ENCODE peak calls at places on chromosomes 11 and 22, in seven cellular contexts. One of them, this sample, is unnamed.

GRCh38 chr11:134531331-134532135 is 119.5 kb upstream of the B3GAT1 start:
- DNase-seq in GM10248: no peak
- DNase-seq in lower lobe of right lung: peak
- DNase-seq in fibroblast of mammary gland: no peak
- DNase-seq in colonic mucosa: peak
- DNase-seq in astrocyte of the cerebellum: no peak
- DNase-seq in HL-60: no peak
- DNase-seq in this sample: no peak

GRCh38 chr11:91489989-91490388 is 734.6 kb upstream of the FAT3 start:
- DNase-seq in GM10248: no peak
- DNase-seq in lower lobe of right lung: no peak
- DNase-seq in fibroblast of mammary gland: no peak
- DNase-seq in colonic mucosa: no peak
- DNase-seq in astrocyte of the cerebellum: no peak
- DNase-seq in HL-60: no peak
- DNase-seq in this sample: no peak

GRCh38 chr11:124415356-124415923 is 9.2 kb downstream of the OR8B4 start:
- DNase-seq in GM10248: peak
- DNase-seq in lower lobe of right lung: no peak
- DNase-seq in fibroblast of mammary gland: peak
- DNase-seq in colonic mucosa: no peak
- DNase-seq in astrocyte of the cerebellum: peak
- DNase-seq in HL-60: no peak
- DNase-seq in this sample: peak

GRCh38 chr11:123174196-123175183 is 20.6 kb downstream of the CLMP start:
- DNase-seq in GM10248: no peak
- DNase-seq in lower lobe of right lung: no peak
- DNase-seq in fibroblast of mammary gland: peak
- DNase-seq in colonic mucosa: peak
- DNase-seq in astrocyte of the cerebellum: peak
- DNase-seq in HL-60: peak
- DNase-seq in this sample: peak

GRCh38 chr11:114315749-114316368 is 19.7 kb downstream of the NNMT start:
- DNase-seq in GM10248: no peak
- DNase-seq in lower lobe of right lung: peak
- DNase-seq in fibroblast of mammary gland: peak
- DNase-seq in colonic mucosa: peak
- DNase-seq in astrocyte of the cerebellum: no peak
- DNase-seq in HL-60: no peak
- DNase-seq in this sample: peak

GRCh38 chr22:24894220-24894975 is 52.1 kb downstream of the LHFPL7 start:
- DNase-seq in GM10248: no peak
- DNase-seq in lower lobe of right lung: peak
- DNase-seq in fibroblast of mammary gland: peak
- DNase-seq in colonic mucosa: peak
- DNase-seq in astrocyte of the cerebellum: peak
- DNase-seq in HL-60: peak
- DNase-seq in this sample: peak

GRCh38 chr11:127890026-127890611 is 697.2 kb downstream of the ETS1 start:
- DNase-seq in GM10248: no peak
- DNase-seq in lower lobe of right lung: no peak
- DNase-seq in fibroblast of mammary gland: peak
- DNase-seq in colonic mucosa: no peak
- DNase-seq in astrocyte of the cerebellum: no peak
- DNase-seq in HL-60: no peak
- DNase-seq in this sample: no peak

GRCh38 chr11:107577312-107577711 is 11.8 kb upstream of the ALKBH8 start:
- DNase-seq in GM10248: no peak
- DNase-seq in lower lobe of right lung: no peak
- DNase-seq in fibroblast of mammary gland: no peak
- DNase-seq in colonic mucosa: no peak
- DNase-seq in astrocyte of the cerebellum: no peak
- DNase-seq in HL-60: no peak
- DNase-seq in this sample: no peak

GRCh38 chr11:27625347-27625912 is 74.8 kb downstream of the BDNF start:
- DNase-seq in GM10248: no peak
- DNase-seq in lower lobe of right lung: no peak
- DNase-seq in fibroblast of mammary gland: no peak
- DNase-seq in colonic mucosa: no peak
- DNase-seq in astrocyte of the cerebellum: no peak
- DNase-seq in HL-60: no peak
- DNase-seq in this sample: no peak

GRCh38 chr11:27619936-27620335 is 80.3 kb downstream of the BDNF start:
- DNase-seq in GM10248: no peak
- DNase-seq in lower lobe of right lung: no peak
- DNase-seq in fibroblast of mammary gland: no peak
- DNase-seq in colonic mucosa: no peak
- DNase-seq in astrocyte of the cerebellum: no peak
- DNase-seq in HL-60: no peak
- DNase-seq in this sample: peak

GRCh38 chr11:27623945-27624523 is 76.2 kb downstream of the BDNF start:
- DNase-seq in GM10248: no peak
- DNase-seq in lower lobe of right lung: no peak
- DNase-seq in fibroblast of mammary gland: no peak
- DNase-seq in colonic mucosa: no peak
- DNase-seq in astrocyte of the cerebellum: no peak
- DNase-seq in HL-60: no peak
- DNase-seq in this sample: no peak

GRCh38 chr11:27621440-27622161 is 78.7 kb downstream of the BDNF start:
- DNase-seq in GM10248: no peak
- DNase-seq in lower lobe of right lung: no peak
- DNase-seq in fibroblast of mammary gland: peak
- DNase-seq in colonic mucosa: no peak
- DNase-seq in astrocyte of the cerebellum: no peak
- DNase-seq in HL-60: no peak
- DNase-seq in this sample: peak

GRCh38 chr11:27622541-27623300 is 77.5 kb downstream of the BDNF start:
- DNase-seq in GM10248: no peak
- DNase-seq in lower lobe of right lung: no peak
- DNase-seq in fibroblast of mammary gland: no peak
- DNase-seq in colonic mucosa: no peak
- DNase-seq in astrocyte of the cerebellum: no peak
- DNase-seq in HL-60: no peak
- DNase-seq in this sample: no peak
- TF ChIP-seq CTCF in GM10248: no peak
- TF ChIP-seq CTCF in lower lobe of right lung: no peak
- TF ChIP-seq CTCF in fibroblast of mammary gland: no peak
- TF ChIP-seq CTCF in colonic mucosa: no peak
- TF ChIP-seq CTCF in astrocyte of the cerebellum: no peak
- TF ChIP-seq CTCF in HL-60: no peak
- TF ChIP-seq CTCF in this sample: no peak

GRCh38 chr11:130139401-130139800 is 20.2 kb upstream of the ST14 start:
- DNase-seq in GM10248: no peak
- DNase-seq in lower lobe of right lung: no peak
- DNase-seq in fibroblast of mammary gland: no peak
- DNase-seq in colonic mucosa: no peak
- DNase-seq in astrocyte of the cerebellum: no peak
- DNase-seq in HL-60: no peak
- DNase-seq in this sample: no peak
- TF ChIP-seq CTCF in GM10248: no peak
- TF ChIP-seq CTCF in lower lobe of right lung: no peak
- TF ChIP-seq CTCF in fibroblast of mammary gland: no peak
- TF ChIP-seq CTCF in colonic mucosa: no peak
- TF ChIP-seq CTCF in astrocyte of the cerebellum: no peak
- TF ChIP-seq CTCF in HL-60: no peak
- TF ChIP-seq CTCF in this sample: no peak

DNA sequence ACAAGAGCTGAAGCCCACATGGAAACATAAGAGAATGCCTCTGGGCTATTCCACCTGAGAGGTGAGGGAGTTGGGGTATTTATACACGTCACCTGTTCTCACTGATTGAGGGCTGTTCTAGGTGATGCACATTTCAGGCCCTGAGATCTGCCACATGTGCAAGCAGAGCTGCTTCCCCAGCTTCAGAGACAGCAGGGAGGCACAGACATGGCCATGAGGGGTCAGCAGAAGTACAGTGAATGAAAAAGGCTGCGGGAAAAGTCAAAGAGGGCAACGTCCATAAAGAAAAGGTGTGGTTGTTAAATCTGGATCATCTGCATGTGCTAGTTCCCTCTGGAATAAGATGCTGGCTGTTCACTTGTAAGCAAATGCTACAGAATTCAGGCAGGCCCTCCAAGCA is 75.4 kb downstream of the GAB4 start:
- DNase-seq in GM10248: no peak
- DNase-seq in lower lobe of right lung: no peak
- DNase-seq in fibroblast of mammary gland: no peak
- DNase-seq in colonic mucosa: no peak
- DNase-seq in astrocyte of the cerebellum: no peak
- DNase-seq in HL-60: no peak
- DNase-seq in this sample: no peak
- TF ChIP-seq CTCF in GM10248: peak
- TF ChIP-seq CTCF in lower lobe of right lung: no peak
- TF ChIP-seq CTCF in fibroblast of mammary gland: peak
- TF ChIP-seq CTCF in colonic mucosa: no peak
- TF ChIP-seq CTCF in astrocyte of the cerebellum: no peak
- TF ChIP-seq CTCF in HL-60: no peak
- TF ChIP-seq CTCF in this sample: peak

DNA sequence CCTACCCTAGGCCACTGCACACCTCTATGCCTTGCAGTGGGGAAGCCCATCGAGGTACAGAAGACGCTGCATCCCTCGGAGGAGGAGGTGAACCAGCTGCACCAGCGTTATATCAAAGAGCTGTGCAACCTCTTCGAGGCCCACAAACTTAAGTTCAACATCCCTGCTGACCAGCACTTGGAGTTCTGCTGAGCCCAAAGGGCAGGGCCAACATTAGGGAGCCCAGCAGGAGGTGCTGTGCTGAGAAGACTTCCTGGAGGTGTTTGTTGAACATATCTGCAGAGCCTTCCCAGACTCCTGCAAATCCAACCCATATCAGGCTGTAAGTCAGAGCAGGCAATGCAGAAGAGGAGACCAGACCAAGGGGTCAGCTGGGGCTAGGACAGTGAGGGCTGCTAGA is 13.5 kb downstream of the MOGAT2 start:
- DNase-seq in GM10248: no peak
- DNase-seq in lower lobe of right lung: no peak
- DNase-seq in fibroblast of mammary gland: no peak
- DNase-seq in colonic mucosa: no peak
- DNase-seq in astrocyte of the cerebellum: no peak
- DNase-seq in HL-60: no peak
- DNase-seq in this sample: no peak
- TF ChIP-seq CTCF in GM10248: no peak
- TF ChIP-seq CTCF in lower lobe of right lung: no peak
- TF ChIP-seq CTCF in fibroblast of mammary gland: no peak
- TF ChIP-seq CTCF in colonic mucosa: no peak
- TF ChIP-seq CTCF in astrocyte of the cerebellum: no peak
- TF ChIP-seq CTCF in HL-60: no peak
- TF ChIP-seq CTCF in this sample: no peak

DNA sequence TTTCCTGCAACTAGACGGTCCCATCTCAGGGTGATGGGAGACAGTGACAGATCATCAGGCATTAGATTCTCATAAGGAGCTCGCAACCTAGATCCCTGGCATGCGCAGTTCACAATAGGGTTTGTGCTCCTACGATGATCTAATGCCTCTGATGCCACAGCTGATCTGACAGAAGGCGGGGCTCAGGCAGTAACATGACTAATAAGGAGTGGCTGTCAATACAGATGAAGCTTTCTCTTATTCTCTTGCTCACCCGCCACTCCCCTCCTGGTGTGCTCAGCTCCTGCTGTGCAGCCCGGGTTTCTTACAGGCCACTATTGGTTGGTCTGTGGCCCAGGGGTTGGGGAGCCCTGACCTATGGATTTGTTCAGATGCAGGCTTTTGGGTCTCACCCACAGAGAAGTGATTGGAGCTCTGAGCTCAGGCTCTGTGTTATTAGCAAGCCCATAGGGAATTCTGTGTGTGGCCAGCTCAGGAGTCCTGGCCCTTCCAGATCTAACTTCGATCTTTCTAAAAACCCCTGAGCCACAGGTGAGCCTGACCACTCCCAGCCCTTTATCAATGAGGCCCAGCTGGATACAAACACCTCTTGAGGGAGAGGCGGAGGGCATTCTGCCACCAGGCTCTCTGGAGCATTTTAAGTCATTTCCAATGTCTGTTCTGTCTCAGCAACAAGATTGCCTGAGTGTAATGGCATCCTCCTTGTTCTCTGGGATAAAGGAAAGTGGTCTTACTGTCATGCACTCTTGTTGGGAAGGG is 351.8 kb downstream of the BUD13 start:
- DNase-seq in GM10248: no peak
- DNase-seq in lower lobe of right lung: no peak
- DNase-seq in fibroblast of mammary gland: peak
- DNase-seq in colonic mucosa: no peak
- DNase-seq in astrocyte of the cerebellum: no peak
- DNase-seq in HL-60: no peak
- DNase-seq in this sample: peak
- TF ChIP-seq CTCF in GM10248: no peak
- TF ChIP-seq CTCF in lower lobe of right lung: no peak
- TF ChIP-seq CTCF in fibroblast of mammary gland: no peak
- TF ChIP-seq CTCF in colonic mucosa: no peak
- TF ChIP-seq CTCF in astrocyte of the cerebellum: no peak
- TF ChIP-seq CTCF in HL-60: no peak
- TF ChIP-seq CTCF in this sample: no peak

This sample was measured in choroid plexus epithelial cell.